ENCODE peak calls at places on chromosomes 2 and 18, in five cellular contexts. Z is IMR-90, N is lower lobe of right lung, O is aorta, U is tibial nerve. L is an unnamed sample.

GRCh38 chr2:50126845-50127244 is 905.1 kb downstream of the NRXN1 start:
- DNase-seq in Z (no peak), N (no peak), O (no peak), U (no peak), L (no peak)

GRCh38 chr2:203786912-203787311 is 80.5 kb downstream of the CD28 start:
- DNase-seq in Z (peak; percentile 52), N (no peak), O (no peak), U (peak; percentile 30), L (no peak)

GRCh38 chr18:11034816-11035215 is 114.6 kb downstream of the PIEZO2 start:
- DNase-seq in Z (peak; percentile 53), N (no peak), O (no peak), U (no peak), L (no peak)

GRCh38 chr2:120979398-120979797 is 243.7 kb downstream of the GLI2 start:
- DNase-seq in Z (no peak), N (no peak), O (no peak), U (no peak), L (no peak)

GRCh38 chr2:188189356-188189755 is 102.3 kb upstream of the GULP1 start:
- DNase-seq in Z (peak; percentile 83), N (no peak), O (no peak), U (no peak), L (no peak)

GRCh38 chr2:120820263-120820884 is 84.7 kb downstream of the GLI2 start:
- DNase-seq in Z (peak; percentile 90), N (no peak), O (peak; percentile 76), U (no peak), L (no peak)

GRCh38 chr18:37249171-37249886 is 316.3 kb downstream of the CELF4 start:
- DNase-seq in Z (no peak), N (no peak), O (no peak), U (no peak), L (no peak)

GRCh38 chr18:46767217-46767616 is 10.4 kb upstream of the ST8SIA5 start:
- DNase-seq in Z (no peak), N (no peak), O (no peak), U (no peak), L (no peak)

GRCh38 chr18:46333371-46334199 is 229.4 kb downstream of the HAUS1 start:
- DNase-seq in Z (no peak), N (no peak), O (peak; percentile 79), U (no peak), L (no peak)

GRCh38 chr2:221289389-221289788 is 282.7 kb downstream of the EPHA4 start:
- DNase-seq in Z (peak; percentile 40), N (no peak), O (no peak), U (no peak), L (no peak)

GRCh38 chr2:100058014-100058310 is 84.4 kb downstream of the AFF3 start:
- DNase-seq in Z (peak; percentile 49), N (no peak), O (no peak), U (no peak), L (no peak)

GRCh38 chr18:77092104-77093066 is 40.2 kb downstream of the MBP start:
- DNase-seq in Z (no peak), N (no peak), O (no peak), U (no peak), L (no peak)
- H3K4me1 ChIP-seq in Z (peaks cover 6% of the 10 kb centered on the region), N (peaks cover 49% of the 10 kb centered on the region), O (no peaks in the 10 kb centered on the region), U (no peaks in the 10 kb centered on the region), L (peaks cover 27% of the 10 kb centered on the region)

DNA sequence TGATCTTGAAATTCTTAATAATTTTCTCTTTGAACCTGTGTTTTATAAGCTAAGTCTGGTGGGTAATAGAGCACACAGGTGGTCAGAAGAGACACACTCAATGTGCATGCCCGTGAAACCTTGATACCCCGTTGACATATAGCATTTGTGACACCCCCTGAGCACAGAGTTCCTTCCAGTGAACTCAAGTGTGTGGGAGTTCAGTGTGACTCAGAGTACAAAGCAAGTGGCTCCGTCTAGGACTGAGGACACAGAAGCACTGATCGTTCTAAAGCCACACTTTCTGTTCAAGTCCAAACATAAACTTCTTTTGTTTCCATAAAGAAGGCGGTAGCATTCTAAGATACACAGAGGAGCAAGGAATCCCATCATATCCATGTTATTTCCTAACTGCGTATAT is 523.6 kb downstream of the PID1 start:
- DNase-seq in Z (no peak), N (no peak), O (no peak), U (no peak), L (no peak)
- H3K4me1 ChIP-seq in Z (no peaks in the 10 kb centered on the region), N (no peaks in the 10 kb centered on the region), O (no peaks in the 10 kb centered on the region), U (no peaks in the 10 kb centered on the region), L (no peaks in the 10 kb centered on the region)

DNA sequence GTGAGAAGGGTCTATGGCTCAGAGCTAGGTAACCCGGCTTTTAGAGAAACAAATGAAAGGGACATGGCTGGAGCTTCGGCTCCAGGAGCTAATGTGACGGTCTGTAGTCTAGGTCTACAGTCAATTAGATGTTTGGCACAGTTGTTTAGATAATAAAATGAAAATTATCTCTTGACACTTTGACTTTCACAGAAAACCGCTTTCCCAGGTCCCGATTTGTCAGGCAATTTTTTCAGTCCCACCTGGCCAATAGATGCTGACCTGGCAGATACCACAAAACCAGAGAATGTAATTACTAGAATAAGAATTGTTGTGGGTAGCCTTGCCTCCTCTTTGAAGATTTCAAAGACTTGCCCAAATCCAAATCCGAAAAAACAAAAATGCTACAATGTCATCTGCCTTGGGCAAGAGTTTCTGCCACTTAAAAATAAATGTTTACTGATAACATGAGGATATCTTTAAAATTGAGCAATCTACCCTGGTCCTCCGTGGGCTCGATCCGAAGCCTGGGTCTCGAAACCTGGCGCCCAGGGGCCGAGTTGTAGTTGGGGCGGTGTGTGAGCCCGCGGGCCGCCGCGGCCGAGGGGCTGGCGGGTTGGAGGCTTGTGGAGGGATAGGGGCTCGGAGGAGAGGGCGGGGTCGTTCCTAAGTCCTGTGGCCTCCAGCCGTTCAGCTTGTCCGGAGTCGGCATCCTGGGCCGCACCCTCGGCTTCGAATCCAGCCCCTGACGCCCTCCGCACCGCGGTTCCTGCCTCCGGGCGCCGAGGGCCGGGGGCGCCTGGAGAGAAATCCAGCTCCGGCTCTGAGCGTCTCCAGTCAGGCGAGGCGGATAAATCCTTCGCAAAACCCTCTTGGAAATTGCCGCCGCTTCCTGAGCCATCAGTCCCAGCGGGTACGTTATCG is 2.3 kb downstream of the EMX1 start:
- DNase-seq in Z (no peak), N (no peak), O (peak; percentile 59), U (no peak), L (no peak)
- H3K4me1 ChIP-seq in Z (peaks cover 2% of the 10 kb centered on the region), N (peaks cover 63% of the 10 kb centered on the region), O (no peaks in the 10 kb centered on the region), U (peaks cover 61% of the 10 kb centered on the region), L (peaks cover 13% of the 10 kb centered on the region)

GRCh38 chr2:88843061-88843460 is 151.6 kb downstream of the RPIA start:
- DNase-seq in Z (no peak), N (no peak), O (no peak), U (no peak), L (no peak)
- H3K4me1 ChIP-seq in Z (no peaks in the 10 kb centered on the region), N (peaks cover 18% of the 10 kb centered on the region), O (no peaks in the 10 kb centered on the region), U (no peaks in the 10 kb centered on the region), L (no peaks in the 10 kb centered on the region)

DNA sequence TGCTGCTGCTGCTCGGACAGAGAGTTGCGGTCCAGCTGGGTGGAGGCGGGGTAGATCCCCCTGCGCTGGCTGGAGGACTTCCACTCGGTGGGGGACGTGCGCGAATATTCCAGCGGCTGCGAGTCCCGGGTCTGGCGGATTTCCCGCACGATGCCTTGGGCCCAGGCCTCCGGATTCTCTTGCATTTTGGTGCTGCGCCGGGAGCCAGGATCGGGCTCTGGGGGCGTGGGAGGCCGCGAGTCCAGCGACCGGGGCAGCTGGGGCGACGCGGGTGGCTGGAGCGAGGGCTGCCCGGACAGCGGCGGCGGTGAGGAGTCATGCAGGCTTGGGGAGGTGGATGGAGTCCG is 4.8 kb downstream of the NT5C1B start:
- DNase-seq in Z (no peak), N (no peak), O (peak; percentile 73), U (no peak), L (no peak)
- H3K4me1 ChIP-seq in Z (no peaks in the 10 kb centered on the region), N (no peaks in the 10 kb centered on the region), O (no peaks in the 10 kb centered on the region), U (no peaks in the 10 kb centered on the region), L (no peaks in the 10 kb centered on the region)

GRCh38 chr2:236706288-236706687 is 136.7 kb downstream of the ACKR3 start:
- DNase-seq in Z (no peak), N (no peak), O (peak; percentile 59), U (no peak), L (no peak)

GRCh38 chr2:236705295-236706114 is 135.9 kb downstream of the ACKR3 start:
- DNase-seq in Z (no peak), N (no peak), O (peak; percentile 68), U (no peak), L (no peak)

GRCh38 chr2:236703310-236703709 is 133.7 kb downstream of the ACKR3 start:
- DNase-seq in Z (no peak), N (no peak), O (no peak), U (no peak), L (no peak)

GRCh38 chr2:236703906-236704305 is 134.3 kb downstream of the ACKR3 start:
- DNase-seq in Z (no peak), N (no peak), O (peak; percentile 46), U (no peak), L (no peak)

DNA sequence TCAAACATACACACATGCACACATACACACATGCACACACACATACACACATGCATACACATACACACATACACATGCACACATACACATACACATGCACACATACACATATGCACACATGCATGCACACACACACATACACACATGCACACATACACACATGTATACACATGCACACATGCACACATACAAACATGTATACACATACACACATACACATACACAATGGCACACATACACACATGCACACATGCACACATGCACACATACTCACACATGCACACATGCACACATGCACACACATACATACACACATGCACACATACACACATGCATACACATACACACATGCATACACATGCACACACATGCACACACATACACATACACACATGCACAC is 137.2 kb downstream of the ACKR3 start:
- DNase-seq in Z (no peak), N (no peak), O (no peak), U (no peak), L (no peak)
- H3K4me1 ChIP-seq in Z (no peaks in the 10 kb centered on the region), N (peaks cover 19% of the 10 kb centered on the region), O (no peaks in the 10 kb centered on the region), U (no peaks in the 10 kb centered on the region), L (no peaks in the 10 kb centered on the region)

GRCh38 chr2:6812857-6813530 is 52.7 kb downstream of the CMPK2 start:
- DNase-seq in Z (no peak), N (no peak), O (no peak), U (no peak), L (no peak)
- H3K4me1 ChIP-seq in Z (no peaks in the 10 kb centered on the region), N (no peaks in the 10 kb centered on the region), O (no peaks in the 10 kb centered on the region), U (no peaks in the 10 kb centered on the region), L (no peaks in the 10 kb centered on the region)

GRCh38 chr2:202187570-202187969 is 50.8 kb downstream of the SUMO1 start:
- DNase-seq in Z (no peak), N (no peak), O (no peak), U (no peak), L (no peak)
- H3K4me1 ChIP-seq in Z (peaks cover 10% of the 10 kb centered on the region), N (no peaks in the 10 kb centered on the region), O (no peaks in the 10 kb centered on the region), U (no peaks in the 10 kb centered on the region), L (no peaks in the 10 kb centered on the region)